ENCODE peak calls at places on chromosomes 4 and X, in seven cellular contexts. V, L, M, X, G, A and Q are unnamed samples.

GRCh38 chr4:154503598-154503997 is 12.0 kb upstream of the DCHS2 start:
- DNase-seq in G (no peak), M (no peak), A (no peak), L (no peak), V (no peak), X (no peak), Q (no peak)

GRCh38 chr4:122364700-122365404 is 14.0 kb upstream of the ADAD1 start:
- DNase-seq in X (no peak), L (no peak), V (no peak), M (no peak), A (peak), G (no peak), Q (no peak)

GRCh38 chr4:8740666-8741395 is 130.8 kb downstream of the HMX1 start:
- DNase-seq in V (peak), L (peak), M (no peak), G (peak), A (no peak), X (peak), Q (no peak)

GRCh38 chrX:103063918-103064434 is at the start of gene BEX1:
- DNase-seq in M (peak), G (no peak), X (no peak), A (peak), L (peak), V (peak), Q (no peak)

GRCh38 chr4:73067971-73068394 is 1.5 kb downstream of the COX18 start:
- DNase-seq in A (no peak), L (no peak), G (no peak), V (no peak), M (no peak), X (no peak), Q (no peak)

GRCh38 chr4:128168701-128169100 is 107.6 kb downstream of the LARP1B start:
- DNase-seq in A (no peak), X (no peak), L (no peak), M (no peak), V (no peak), G (no peak), Q (no peak)

GRCh38 chr4:184801781-184802180 is 24.0 kb downstream of the ACSL1 start:
- DNase-seq in G (no peak), L (no peak), M (no peak), X (no peak), V (no peak), A (no peak), Q (no peak)

GRCh38 chrX:15451913-15452312 is 41.2 kb downstream of the PIR start:
- DNase-seq in V (no peak), M (no peak), G (no peak), X (no peak), A (no peak), L (no peak), Q (no peak)

GRCh38 chr4:8819421-8820177 is 52.0 kb downstream of the HMX1 start:
- DNase-seq in A (peak), G (no peak), L (peak), M (no peak), V (peak), X (peak), Q (no peak)

GRCh38 chr4:47031713-47032404 is 492 bp downstream of the GABRB1 start:
- DNase-seq in M (no peak), A (peak), V (no peak), L (no peak), X (no peak), G (no peak), Q (no peak)

GRCh38 chr4:81600511-81601269 is 129.0 kb upstream of the RASGEF1B start:
- DNase-seq in M (no peak), A (peak), V (no peak), G (no peak), X (no peak), L (no peak), Q (no peak)

GRCh38 chrX:80765226-80765625 is 44.5 kb downstream of the BRWD3 start:
- DNase-seq in V (no peak), X (no peak), M (no peak), L (no peak), A (no peak), G (no peak), Q (no peak)

GRCh38 chr4:89055157-89056080 is 1.6 kb downstream of the FAM13A start:
- DNase-seq in M (no peak), G (no peak), A (no peak), V (no peak), L (no peak), X (no peak), Q (no peak)

GRCh38 chrX:11257711-11258110 is 35.5 kb upstream of the AMELX start:
- DNase-seq in X (no peak), A (no peak), M (no peak), G (no peak), V (no peak), L (no peak), Q (no peak)

GRCh38 chr4:17450431-17450830 is 61.5 kb downstream of the QDPR start:
- DNase-seq in G (no peak), L (no peak), M (no peak), V (no peak), A (no peak), X (no peak), Q (no peak)

GRCh38 chr4:177680308-177680707 is 238.1 kb upstream of the AGA start:
- DNase-seq in G (no peak), L (no peak), V (no peak), A (no peak), X (no peak), M (no peak), Q (no peak)

GRCh38 chrX:108090474-108091265 is 672 bp downstream of the PSMD10 start:
- DNase-seq in G (no peak), L (no peak), A (no peak), V (no peak), X (no peak), M (no peak), Q (no peak)

GRCh38 chr4:7699040-7699439 is 240.6 kb downstream of the AFAP1 start:
- DNase-seq in M (no peak), L (no peak), X (no peak), A (no peak), G (no peak), V (no peak), Q (no peak)

GRCh38 chr4:1199556-1200331 is 27.4 kb upstream of the SPON2 start:
- DNase-seq in X (no peak), V (no peak), A (peak), M (no peak), G (no peak), L (peak), Q (no peak)

GRCh38 chrX:43882294-43882681 is at the start of gene MAOB:
- DNase-seq in G (no peak), M (no peak), X (no peak), V (no peak), L (peak), A (peak), Q (peak)

GRCh38 chr4:146245246-146245645 is 30.9 kb downstream of the REELD1 start:
- DNase-seq in X (peak), A (peak), V (no peak), G (no peak), M (no peak), L (peak), Q (no peak)

GRCh38 chrX:51496501-51497291 is at the start of gene NUDT11:
- DNase-seq in L (peak), A (peak), M (no peak), G (no peak), V (peak), X (no peak), Q (no peak)

GRCh38 chr4:111406036-111406435 is 739.2 kb upstream of the FAM241A start:
- DNase-seq in G (no peak), A (no peak), L (no peak), M (no peak), X (no peak), V (no peak), Q (no peak)

GRCh38 chr4:174111350-174111888 is 172.0 kb downstream of the FBXO8 start:
- DNase-seq in G (no peak), L (no peak), X (no peak), M (no peak), V (no peak), A (no peak), Q (no peak)

GRCh38 chr4:94451051-94451404 is 714 bp upstream of the PDLIM5 start:
- DNase-seq in A (no peak), X (no peak), V (no peak), M (no peak), L (no peak), G (no peak), Q (no peak)

GRCh38 chrX:25039036-25039435 is 23.3 kb upstream of the ARX start:
- DNase-seq in A (no peak), X (no peak), G (no peak), L (no peak), M (no peak), V (no peak), Q (no peak)

GRCh38 chr4:5712931-5713330 is 1.9 kb downstream of the EVC start:
- DNase-seq in V (no peak), M (no peak), G (no peak), X (no peak), A (no peak), L (no peak), Q (no peak)

GRCh38 chr4:158850800-158851644 is 82.2 kb downstream of the FNIP2 start:
- DNase-seq in A (no peak), L (no peak), V (no peak), X (no peak), M (no peak), G (no peak), Q (no peak)

GRCh38 chrX:150370589-150371312 is 7.6 kb downstream of the MAMLD1 start:
- DNase-seq in V (no peak), A (no peak), X (no peak), G (no peak), L (no peak), M (no peak), Q (no peak)

GRCh38 chr4:6372649-6373525 is 99.5 kb downstream of the PPP2R2C start:
- DNase-seq in M (no peak), X (no peak), G (peak), A (no peak), V (no peak), L (no peak), Q (no peak)

GRCh38 chr4:138401330-138401729 is 159.2 kb upstream of the SLC7A11 start:
- DNase-seq in G (no peak), M (no peak), L (peak), A (no peak), V (no peak), X (no peak), Q (no peak)

GRCh38 chr4:140152760-140153418 is 1.1 kb downstream of the MAML3 start:
- DNase-seq in X (peak), V (peak), M (no peak), G (peak), L (peak), A (peak), Q (peak)

GRCh38 chrX:154409222-154409871 is at the start of gene DNASE1L1:
- DNase-seq in M (peak), X (no peak), V (no peak), G (no peak), L (peak), A (peak), Q (peak)

GRCh38 chrX:15873566-15873965 is 19.0 kb upstream of the AP1S2 start:
- DNase-seq in X (no peak), G (no peak), A (no peak), V (no peak), L (no peak), M (no peak), Q (no peak)

DNA sequence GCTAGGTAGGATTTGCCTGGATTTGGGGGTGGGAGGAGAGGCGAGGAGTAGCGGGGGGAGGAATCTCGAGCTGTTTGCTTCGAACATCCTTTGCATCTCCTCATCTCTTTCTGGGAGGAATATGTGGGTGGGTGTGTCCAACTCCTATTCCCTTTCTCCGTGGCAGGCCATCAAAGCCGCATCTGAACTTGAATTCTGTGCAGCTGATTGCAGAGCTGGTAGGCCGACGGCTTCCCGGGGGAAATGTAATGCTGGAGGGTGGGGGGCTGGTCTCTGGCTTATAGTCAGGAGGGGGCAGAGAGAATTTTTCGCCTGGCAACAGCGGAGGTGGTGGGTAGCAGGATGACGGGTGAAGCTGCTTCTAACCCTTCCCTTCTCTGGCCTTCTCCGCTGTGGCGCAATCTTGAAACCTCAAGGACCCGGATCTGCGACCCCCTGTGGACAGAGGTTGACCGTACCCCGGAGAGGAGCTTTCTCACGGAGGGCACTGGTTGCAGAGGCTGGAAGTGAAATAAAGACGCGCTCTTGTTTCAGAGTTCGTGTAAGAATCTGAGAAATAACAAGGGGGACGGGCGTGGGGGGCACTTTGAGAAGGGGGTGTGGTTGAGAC is 654 bp downstream of the ZCCHC12 start:
- DNase-seq in X (no peak), V (no peak), G (no peak), A (no peak), M (no peak), L (no peak), Q (no peak)
- TF ChIP-seq POLR2AphosphoS5 in X (no peak), V (no peak), G (no peak), A (no peak), M (no peak), L (no peak), Q (no peak)

DNA sequence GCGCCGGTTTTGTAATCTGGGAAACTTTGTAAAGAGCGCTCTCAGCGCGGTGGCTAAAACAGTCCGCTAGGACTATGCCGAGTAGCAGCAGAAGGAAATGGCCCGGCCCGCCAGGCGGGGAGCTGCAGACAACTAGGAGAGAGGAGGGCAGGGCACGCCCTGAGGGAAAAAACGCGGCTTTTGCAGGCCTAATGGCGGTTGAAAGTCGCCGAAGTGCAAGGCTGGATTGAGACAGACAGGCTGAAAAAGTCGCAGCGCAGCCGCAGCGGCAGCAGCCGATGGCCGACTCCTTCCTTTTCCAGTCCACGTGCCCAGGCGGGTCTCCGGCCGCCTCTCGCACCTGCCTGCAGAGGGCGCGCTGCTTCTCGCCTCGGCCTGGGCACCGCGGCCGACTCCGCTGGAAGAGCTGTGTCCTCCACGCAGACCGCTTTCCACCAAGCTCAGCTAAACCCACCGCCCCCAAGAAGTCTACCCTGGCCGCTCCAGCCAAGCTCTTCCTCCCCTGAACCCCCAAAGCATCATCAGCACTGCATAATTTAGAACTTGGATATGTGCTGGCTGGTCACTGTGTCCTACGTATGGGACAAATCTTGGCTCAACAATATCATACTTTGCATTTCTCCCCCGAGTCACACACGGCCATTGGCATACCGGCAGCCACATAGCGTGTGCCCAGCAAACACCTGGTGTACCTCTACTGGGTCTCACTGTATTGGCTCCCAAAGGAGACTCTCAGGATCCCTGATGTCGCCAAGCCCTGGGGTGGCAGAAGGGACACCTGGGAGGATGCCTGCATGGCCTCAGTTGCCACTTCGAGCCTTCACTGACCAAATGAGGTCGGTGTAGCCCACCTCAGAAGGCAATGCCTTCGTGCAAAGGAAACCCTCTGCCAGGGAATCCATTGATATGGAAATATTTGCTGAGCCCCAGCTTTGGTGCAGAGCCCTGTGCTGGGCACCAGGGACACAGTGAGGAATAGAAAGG is 14.5 kb downstream of the SLC25A5 start:
- DNase-seq in X (no peak), G (peak), M (no peak), L (peak), V (peak), A (peak), Q (peak)
- TF ChIP-seq POLR2A in X (no peak), G (no peak), M (no peak), L (no peak), V (no peak), A (peak), Q (no peak)

GRCh38 chr4:147361726-147362125 is 119.2 kb upstream of the EDNRA start:
- DNase-seq in G (no peak), X (no peak), L (peak), A (peak), V (no peak), M (no peak), Q (no peak)
- TF ChIP-seq POLR2AphosphoS5 in G (no peak), X (peak), L (peak), A (no peak), V (no peak), M (no peak), Q (no peak)

GRCh38 chr4:52035190-52035589 is 2.9 kb downstream of the SGCB start:
- DNase-seq in G (no peak), V (no peak), X (no peak), L (no peak), A (no peak), M (no peak), Q (no peak)

GRCh38 chr4:52037730-52038108 is 380 bp downstream of the SGCB start:
- DNase-seq in A (peak), V (no peak), G (no peak), X (no peak), M (no peak), L (no peak), Q (peak)

GRCh38 chr4:52036875-52037274 is 1.2 kb downstream of the SGCB start:
- DNase-seq in X (no peak), L (no peak), G (no peak), M (no peak), A (no peak), V (no peak), Q (no peak)

GRCh38 chr4:52038109-52038912 is at the start of gene SGCB:
- DNase-seq in L (peak), G (peak), X (no peak), A (peak), M (no peak), V (peak), Q (peak)
- TF ChIP-seq POLR2A in L (no peak), G (no peak), X (no peak), A (no peak), M (peak), V (no peak), Q (no peak)

DNA sequence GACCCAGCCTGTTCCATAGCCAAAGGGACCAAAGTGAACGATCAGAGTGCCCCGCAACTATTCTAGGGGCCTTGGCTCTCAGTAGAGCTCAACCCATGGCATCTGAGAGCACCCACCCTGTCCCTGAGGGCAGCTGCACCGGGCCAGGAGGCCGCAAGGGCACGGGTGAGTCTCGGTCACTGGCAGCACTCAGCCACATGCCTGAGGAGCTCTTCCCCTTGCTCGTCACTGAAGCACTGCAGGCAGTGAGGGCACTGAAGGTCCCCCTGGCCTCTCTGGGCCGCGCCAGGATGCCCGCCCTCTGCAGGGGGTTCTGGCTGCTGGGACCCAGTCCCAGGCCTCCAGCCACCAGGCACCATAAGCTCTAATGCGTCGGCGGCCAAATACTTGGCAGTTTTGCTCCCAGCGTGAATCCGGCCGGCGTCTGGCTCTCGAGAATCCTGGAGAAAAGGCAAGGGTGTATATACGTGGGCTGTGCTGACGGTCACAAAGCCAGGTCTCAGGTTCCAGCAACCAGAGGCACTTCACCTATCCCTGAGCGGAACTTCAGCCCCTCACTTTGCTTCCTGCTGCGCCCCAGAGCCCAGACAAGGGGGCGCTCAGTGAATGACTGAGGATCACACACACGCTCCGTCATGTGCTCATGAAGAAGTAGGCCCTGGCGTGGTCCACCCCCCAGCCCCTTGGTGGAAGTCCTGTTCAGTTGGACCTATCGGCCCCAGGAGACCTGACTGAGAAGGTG is 13.9 kb downstream of the TNIP2 start:
- DNase-seq in A (no peak), M (no peak), G (no peak), X (no peak), L (no peak), V (no peak), Q (no peak)
- TF ChIP-seq POLR2AphosphoS5 in A (no peak), M (no peak), G (no peak), X (no peak), L (no peak), V (no peak), Q (no peak)